ENCODE peak calls at places on chromosomes 13 and 19, in seven cellular contexts. One of them, this sample, is unnamed.

GRCh38 chr13:78881746-78882145 is 222.8 kb upstream of the OBI1 start:
- DNase-seq in transverse colon: no peak
- DNase-seq in ovary: no peak
- DNase-seq in suprapubic skin: no peak
- DNase-seq in tibial nerve: no peak
- DNase-seq in K562: no peak
- DNase-seq in HepG2: no peak
- DNase-seq in this sample: no peak

GRCh38 chr13:77265336-77265735 is 61.6 kb downstream of the MYCBP2 start:
- DNase-seq in transverse colon: no peak
- DNase-seq in ovary: no peak
- DNase-seq in suprapubic skin: no peak
- DNase-seq in tibial nerve: no peak
- DNase-seq in K562: no peak
- DNase-seq in HepG2: no peak
- DNase-seq in this sample: no peak

GRCh38 chr13:113813070-113813748 is 50.7 kb downstream of the GAS6 start:
- DNase-seq in transverse colon: no peak
- DNase-seq in ovary: peak; percentile 20
- DNase-seq in suprapubic skin: no peak
- DNase-seq in tibial nerve: no peak
- DNase-seq in K562: no peak
- DNase-seq in HepG2: no peak
- DNase-seq in this sample: no peak

GRCh38 chr19:34963531-34964406 is at the start of gene ZNF792:
- DNase-seq in transverse colon: peak; percentile 73
- DNase-seq in ovary: peak; percentile 71
- DNase-seq in suprapubic skin: no peak
- DNase-seq in tibial nerve: peak; percentile 23
- DNase-seq in K562: peak; percentile 75
- DNase-seq in HepG2: peak; percentile 56
- DNase-seq in this sample: peak; percentile 70

GRCh38 chr19:46197314-46198070 is 32.0 kb upstream of the IGFL1 start:
- DNase-seq in transverse colon: no peak
- DNase-seq in ovary: no peak
- DNase-seq in suprapubic skin: no peak
- DNase-seq in tibial nerve: no peak
- DNase-seq in K562: no peak
- DNase-seq in HepG2: no peak
- DNase-seq in this sample: no peak

GRCh38 chr13:21813110-21813509 is 142.2 kb downstream of the FGF9 start:
- DNase-seq in transverse colon: no peak
- DNase-seq in ovary: no peak
- DNase-seq in suprapubic skin: no peak
- DNase-seq in tibial nerve: no peak
- DNase-seq in K562: no peak
- DNase-seq in HepG2: no peak
- DNase-seq in this sample: no peak

GRCh38 chr19:55643003-55643732 is at the start of gene ZNF581:
- DNase-seq in transverse colon: peak; percentile 82
- DNase-seq in ovary: peak; percentile 73
- DNase-seq in suprapubic skin: peak; percentile 91
- DNase-seq in tibial nerve: peak; percentile 66
- DNase-seq in K562: peak; percentile 87
- DNase-seq in HepG2: peak; percentile 57
- DNase-seq in this sample: peak; percentile 83

GRCh38 chr19:29819300-29819699 is 7.5 kb downstream of the CCNE1 start:
- DNase-seq in transverse colon: no peak
- DNase-seq in ovary: no peak
- DNase-seq in suprapubic skin: no peak
- DNase-seq in tibial nerve: no peak
- DNase-seq in K562: no peak
- DNase-seq in HepG2: no peak
- DNase-seq in this sample: no peak

GRCh38 chr19:56404705-56405056 is 549 bp downstream of the ZNF583 start:
- DNase-seq in transverse colon: no peak
- DNase-seq in ovary: no peak
- DNase-seq in suprapubic skin: no peak
- DNase-seq in tibial nerve: no peak
- DNase-seq in K562: peak; percentile 34
- DNase-seq in HepG2: no peak
- DNase-seq in this sample: no peak

GRCh38 chr19:10074153-10074552 is 12.0 kb upstream of the SHFL start:
- DNase-seq in transverse colon: no peak
- DNase-seq in ovary: no peak
- DNase-seq in suprapubic skin: no peak
- DNase-seq in tibial nerve: no peak
- DNase-seq in K562: peak; percentile 79
- DNase-seq in HepG2: peak; percentile 60
- DNase-seq in this sample: no peak

GRCh38 chr13:48536851-48537250 is 4.0 kb upstream of the RCBTB2 start:
- DNase-seq in transverse colon: no peak
- DNase-seq in ovary: no peak
- DNase-seq in suprapubic skin: no peak
- DNase-seq in tibial nerve: no peak
- DNase-seq in K562: no peak
- DNase-seq in HepG2: no peak
- DNase-seq in this sample: no peak

GRCh38 chr19:8463343-8463742 is 18.6 kb downstream of the HNRNPM start:
- DNase-seq in transverse colon: no peak
- DNase-seq in ovary: no peak
- DNase-seq in suprapubic skin: no peak
- DNase-seq in tibial nerve: no peak
- DNase-seq in K562: no peak
- DNase-seq in HepG2: no peak
- DNase-seq in this sample: no peak
- H3K36me3 ChIP-seq in transverse colon: peaks cover 47% of the 10 kb centered on the region
- H3K36me3 ChIP-seq in ovary: no peaks in the 10 kb centered on the region
- H3K36me3 ChIP-seq in suprapubic skin: peaks cover 49% of the 10 kb centered on the region
- H3K36me3 ChIP-seq in tibial nerve: peaks cover 49% of the 10 kb centered on the region
- H3K36me3 ChIP-seq in K562: peaks cover 99% of the 10 kb centered on the region
- H3K36me3 ChIP-seq in HepG2: peaks cover 73% of the 10 kb centered on the region
- H3K36me3 ChIP-seq in this sample: peaks cover 33% of the 10 kb centered on the region

DNA sequence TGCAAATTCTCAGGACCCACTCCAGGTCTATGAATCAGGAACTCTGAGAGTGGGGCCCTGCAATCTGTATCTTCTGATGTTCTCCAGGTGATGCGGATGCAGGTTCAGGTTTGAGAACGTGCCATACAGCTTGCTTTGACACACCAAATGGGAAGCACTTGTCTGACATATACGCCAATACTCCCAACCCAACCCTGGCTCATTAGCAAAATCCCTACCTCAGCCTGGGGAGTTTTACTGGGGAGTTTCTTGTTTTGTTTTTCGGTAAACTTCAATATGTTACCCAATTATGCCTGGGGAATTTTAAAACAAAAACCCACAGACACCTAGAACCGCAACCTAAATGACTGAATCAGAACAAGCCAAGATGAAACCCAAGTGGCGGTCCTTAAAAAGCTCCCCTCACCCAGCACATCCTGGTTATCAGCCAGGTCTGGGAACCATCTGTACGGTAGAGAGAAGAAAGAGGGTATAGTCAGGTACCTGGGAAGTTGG is 41.2 kb downstream of the ABCC4 start:
- DNase-seq in transverse colon: no peak
- DNase-seq in ovary: no peak
- DNase-seq in suprapubic skin: no peak
- DNase-seq in tibial nerve: no peak
- DNase-seq in K562: no peak
- DNase-seq in HepG2: no peak
- DNase-seq in this sample: no peak
- TF ChIP-seq EP300 in transverse colon: no peak
- TF ChIP-seq EP300 in ovary: no peak
- TF ChIP-seq EP300 in suprapubic skin: no peak
- TF ChIP-seq EP300 in tibial nerve: no peak
- TF ChIP-seq EP300 in K562: no peak
- TF ChIP-seq EP300 in HepG2: no peak
- TF ChIP-seq EP300 in this sample: no peak

GRCh38 chr19:5651361-5651760 is 28.5 kb downstream of the SAFB start:
- DNase-seq in transverse colon: no peak
- DNase-seq in ovary: no peak
- DNase-seq in suprapubic skin: no peak
- DNase-seq in tibial nerve: no peak
- DNase-seq in K562: no peak
- DNase-seq in HepG2: no peak
- DNase-seq in this sample: no peak

GRCh38 chr19:5648464-5648863 is 25.6 kb downstream of the SAFB start:
- DNase-seq in transverse colon: no peak
- DNase-seq in ovary: no peak
- DNase-seq in suprapubic skin: no peak
- DNase-seq in tibial nerve: no peak
- DNase-seq in K562: no peak
- DNase-seq in HepG2: no peak
- DNase-seq in this sample: no peak

GRCh38 chr19:5655412-5655811 is 24.9 kb downstream of the MICOS13 start:
- DNase-seq in transverse colon: no peak
- DNase-seq in ovary: no peak
- DNase-seq in suprapubic skin: no peak
- DNase-seq in tibial nerve: no peak
- DNase-seq in K562: no peak
- DNase-seq in HepG2: no peak
- DNase-seq in this sample: no peak

GRCh38 chr19:5654931-5655330 is 25.4 kb downstream of the MICOS13 start:
- DNase-seq in transverse colon: no peak
- DNase-seq in ovary: no peak
- DNase-seq in suprapubic skin: no peak
- DNase-seq in tibial nerve: no peak
- DNase-seq in K562: no peak
- DNase-seq in HepG2: no peak
- DNase-seq in this sample: no peak

GRCh38 chr19:5652261-5652660 is 28.1 kb downstream of the MICOS13 start:
- DNase-seq in transverse colon: no peak
- DNase-seq in ovary: no peak
- DNase-seq in suprapubic skin: no peak
- DNase-seq in tibial nerve: no peak
- DNase-seq in K562: no peak
- DNase-seq in HepG2: no peak
- DNase-seq in this sample: no peak
- H3K36me3 ChIP-seq in transverse colon: peaks cover 87% of the 10 kb centered on the region
- H3K36me3 ChIP-seq in ovary: no peaks in the 10 kb centered on the region
- H3K36me3 ChIP-seq in suprapubic skin: peaks cover 92% of the 10 kb centered on the region
- H3K36me3 ChIP-seq in tibial nerve: peaks cover 93% of the 10 kb centered on the region
- H3K36me3 ChIP-seq in K562: peaks cover 89% of the 10 kb centered on the region
- H3K36me3 ChIP-seq in HepG2: peaks cover 81% of the 10 kb centered on the region
- H3K36me3 ChIP-seq in this sample: peaks cover 92% of the 10 kb centered on the region

GRCh38 chr13:109448629-109449028 is 337.8 kb downstream of the IRS2 start:
- DNase-seq in transverse colon: no peak
- DNase-seq in ovary: no peak
- DNase-seq in suprapubic skin: no peak
- DNase-seq in tibial nerve: no peak
- DNase-seq in K562: no peak
- DNase-seq in HepG2: no peak
- DNase-seq in this sample: no peak

GRCh38 chr13:109451726-109452125 is 334.7 kb downstream of the IRS2 start:
- DNase-seq in transverse colon: no peak
- DNase-seq in ovary: no peak
- DNase-seq in suprapubic skin: no peak
- DNase-seq in tibial nerve: no peak
- DNase-seq in K562: no peak
- DNase-seq in HepG2: no peak
- DNase-seq in this sample: no peak

GRCh38 chr13:109454167-109454917 is 332.0 kb downstream of the IRS2 start:
- DNase-seq in transverse colon: no peak
- DNase-seq in ovary: no peak
- DNase-seq in suprapubic skin: no peak
- DNase-seq in tibial nerve: no peak
- DNase-seq in K562: no peak
- DNase-seq in HepG2: no peak
- DNase-seq in this sample: no peak
- TF ChIP-seq EP300 in transverse colon: no peak
- TF ChIP-seq EP300 in ovary: no peak
- TF ChIP-seq EP300 in suprapubic skin: no peak
- TF ChIP-seq EP300 in tibial nerve: no peak
- TF ChIP-seq EP300 in K562: no peak
- TF ChIP-seq EP300 in HepG2: no peak
- TF ChIP-seq EP300 in this sample: no peak

DNA sequence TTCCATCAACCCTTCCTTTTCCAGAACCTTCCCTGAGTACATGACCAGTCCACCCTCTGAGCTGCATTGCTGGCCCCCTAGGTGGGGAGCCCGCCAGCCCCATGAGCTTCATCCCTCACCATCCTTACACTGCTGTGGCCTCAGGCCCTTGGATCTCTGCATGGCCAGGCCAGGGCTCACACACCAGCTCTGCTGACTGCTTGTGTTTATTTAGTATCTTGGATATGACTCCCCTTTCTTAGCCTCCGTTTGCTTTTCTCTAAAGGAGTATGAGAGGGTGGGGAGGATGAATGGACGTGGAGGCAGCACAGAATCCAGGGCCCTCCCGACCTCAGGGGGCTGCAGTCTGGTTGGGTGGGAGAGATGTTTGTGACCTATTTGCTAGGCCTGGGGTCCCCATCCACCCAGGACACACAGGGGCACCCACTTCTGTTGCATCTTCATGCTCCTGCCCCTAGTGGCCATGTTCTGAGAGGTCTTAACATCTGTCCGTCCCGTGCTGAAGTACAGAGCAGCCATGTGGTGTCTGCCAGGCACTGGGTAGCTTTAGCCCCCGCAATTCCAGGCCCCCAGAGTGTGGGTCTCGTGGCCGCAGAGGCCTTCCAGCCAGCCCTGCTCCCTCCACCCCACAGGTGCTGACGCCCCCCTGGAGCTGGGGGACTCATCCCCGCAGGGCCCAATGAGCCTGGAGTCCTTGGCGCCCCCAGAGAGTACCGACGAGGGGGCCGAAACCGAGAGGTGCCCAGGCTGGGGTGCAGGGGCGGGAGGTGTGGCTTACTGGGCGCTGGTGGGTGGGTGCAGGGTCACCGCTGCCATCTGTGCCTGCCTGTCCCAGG is 13.0 kb downstream of the ARHGEF1 start:
- DNase-seq in transverse colon: no peak
- DNase-seq in ovary: no peak
- DNase-seq in suprapubic skin: no peak
- DNase-seq in tibial nerve: no peak
- DNase-seq in K562: no peak
- DNase-seq in HepG2: no peak
- DNase-seq in this sample: no peak
- H3K36me3 ChIP-seq in transverse colon: peaks cover 45% of the 10 kb centered on the region
- H3K36me3 ChIP-seq in ovary: no peaks in the 10 kb centered on the region
- H3K36me3 ChIP-seq in suprapubic skin: peaks cover 89% of the 10 kb centered on the region
- H3K36me3 ChIP-seq in tibial nerve: peaks cover 92% of the 10 kb centered on the region
- H3K36me3 ChIP-seq in K562: peaks cover 78% of the 10 kb centered on the region
- H3K36me3 ChIP-seq in HepG2: peaks cover 31% of the 10 kb centered on the region
- H3K36me3 ChIP-seq in this sample: peaks cover 96% of the 10 kb centered on the region

GRCh38 chr19:32928806-32929205 is 43.0 kb downstream of the CEP89 start:
- DNase-seq in transverse colon: no peak
- DNase-seq in ovary: no peak
- DNase-seq in suprapubic skin: no peak
- DNase-seq in tibial nerve: no peak
- DNase-seq in K562: no peak
- DNase-seq in HepG2: peak; percentile 35
- DNase-seq in this sample: no peak
- TF ChIP-seq EP300 in transverse colon: no peak
- TF ChIP-seq EP300 in ovary: no peak
- TF ChIP-seq EP300 in suprapubic skin: no peak
- TF ChIP-seq EP300 in tibial nerve: no peak
- TF ChIP-seq EP300 in K562: no peak
- TF ChIP-seq EP300 in HepG2: no peak
- TF ChIP-seq EP300 in this sample: no peak

This sample was measured in stomach.